ENCODE peak calls at places on chromosomes 1 and 21, in nine cellular contexts. U is NCI-H460, R is heart left ventricle, P is iPS-NIHi11, O is stomach, D is mucosa of descending colon, H is heart right ventricle, A is mucosa of gallbladder, L is choroid plexus epithelial cell. F is an unnamed sample.

GRCh38 chr1:177975588-177976495 is 6.0 kb upstream of the SEC16B start:
- DNase-seq in A (no peak), H (no peak), P (no peak), R (no peak), O (no peak), L (peak), D (no peak), U (no peak), F (no peak)

GRCh38 chr1:207787776-207788175 is 35.9 kb downstream of the CD46 start:
- DNase-seq in U (no peak), R (no peak), O (no peak), H (no peak), D (no peak), L (peak), A (no peak), P (no peak), F (no peak)

GRCh38 chr1:3827813-3828307 is 29.2 kb downstream of the CEP104 start:
- DNase-seq in O (no peak), H (no peak), U (no peak), A (no peak), R (no peak), L (peak), D (no peak), P (peak), F (no peak)

GRCh38 chr1:88888755-88889154 is 2.6 kb downstream of the GTF2B start:
- DNase-seq in H (no peak), U (no peak), D (no peak), R (no peak), L (no peak), O (no peak), P (no peak), A (no peak), F (no peak)

GRCh38 chr1:235943581-235944114 is 76.9 kb upstream of the LYST start:
- DNase-seq in A (no peak), U (no peak), O (no peak), P (no peak), L (peak), H (no peak), R (no peak), D (no peak), F (no peak)

GRCh38 chr1:162391790-162392563 is 10.4 kb downstream of the C1orf226 start:
- DNase-seq in H (no peak), U (peak), O (no peak), D (no peak), A (no peak), L (peak), P (peak), R (no peak), F (no peak)

GRCh38 chr1:109770331-109771095 is 6.8 kb upstream of the EPS8L3 start:
- DNase-seq in A (peak), P (no peak), U (no peak), L (no peak), O (peak), D (peak), H (peak), R (peak), F (peak)

GRCh38 chr21:42219606-42220137 is 732 bp downstream of the ABCG1 start:
- DNase-seq in R (peak), L (no peak), O (peak), A (no peak), D (peak), U (no peak), H (peak), P (peak), F (no peak)

GRCh38 chr1:15454256-15454655 is 2.3 kb upstream of the CELA2A start:
- DNase-seq in D (no peak), R (no peak), A (no peak), U (no peak), P (no peak), H (no peak), L (peak), O (peak), F (no peak)

GRCh38 chr21:40177979-40178378 is 310.7 kb downstream of the PCP4 start:
- DNase-seq in A (no peak), P (no peak), L (no peak), R (no peak), U (no peak), O (no peak), D (no peak), H (no peak), F (no peak)

GRCh38 chr1:7558041-7558461 is 213.0 kb upstream of the VAMP3 start:
- DNase-seq in L (no peak), O (no peak), D (peak), H (no peak), R (no peak), P (no peak), A (no peak), U (no peak), F (no peak)

GRCh38 chr1:200153277-200154055 is 126.0 kb downstream of the NR5A2 start:
- DNase-seq in O (no peak), H (no peak), A (no peak), D (no peak), U (no peak), R (no peak), L (peak), P (no peak), F (no peak)

GRCh38 chr1:58845947-58846346 is 62.1 kb upstream of the JUN start:
- DNase-seq in A (no peak), P (no peak), U (no peak), H (no peak), R (no peak), D (no peak), L (no peak), O (no peak), F (no peak)

GRCh38 chr21:38992737-38993136 is 187.0 kb downstream of the ETS2 start:
- DNase-seq in O (no peak), R (no peak), H (no peak), L (no peak), P (no peak), D (no peak), U (no peak), A (no peak), F (no peak)

GRCh38 chr1:232589111-232589808 is 40.7 kb downstream of the SIPA1L2 start:
- DNase-seq in U (no peak), H (no peak), A (no peak), L (no peak), R (no peak), O (no peak), P (no peak), D (no peak), F (no peak)

GRCh38 chr1:167342846-167343245 is 122.2 kb downstream of the POU2F1 start:
- DNase-seq in D (no peak), H (no peak), O (no peak), P (peak), R (no peak), L (peak), A (no peak), U (no peak), F (no peak)

GRCh38 chr1:168581799-168582572 is 5.6 kb downstream of the XCL1 start:
- DNase-seq in O (no peak), R (no peak), A (no peak), P (no peak), L (no peak), D (no peak), H (no peak), U (no peak), F (no peak)

GRCh38 chr1:63794927-63795326 is 21.1 kb downstream of the ROR1 start:
- DNase-seq in D (no peak), H (no peak), R (no peak), A (no peak), P (peak), U (no peak), O (no peak), L (peak), F (no peak)

GRCh38 chr21:16695074-16695473 is 817.8 kb upstream of the CXADR start:
- DNase-seq in O (no peak), L (no peak), U (no peak), R (no peak), D (no peak), H (no peak), P (no peak), A (no peak), F (no peak)

GRCh38 chr1:167715653-167716302 is 6.0 kb upstream of the MPZL1 start:
- DNase-seq in D (no peak), R (no peak), O (no peak), U (peak), A (no peak), P (no peak), H (no peak), L (no peak), F (no peak)

GRCh38 chr1:224730950-224731349 is 114.8 kb downstream of the CNIH3 start:
- DNase-seq in A (no peak), R (no peak), L (peak), U (no peak), H (no peak), D (no peak), O (no peak), P (no peak), F (no peak)

GRCh38 chr1:22252902-22253790 is 110.2 kb upstream of the WNT4 start:
- DNase-seq in D (no peak), U (no peak), H (no peak), P (no peak), A (no peak), R (no peak), L (no peak), O (no peak), F (no peak)

GRCh38 chr1:233543338-233544255 is 70.3 kb upstream of the KCNK1 start:
- DNase-seq in H (no peak), D (no peak), R (no peak), U (peak), L (peak), A (peak), O (no peak), P (peak), F (peak)

F was measured in uterus.